ENCODE peak calls at places on chromosomes 12 and 14, in seven cellular contexts. B, P, Q, T, Y, V and G are unnamed samples.

GRCh38 chr14:104206281-104206904 is 68.0 kb downstream of the KIF26A start:
- DNase-seq in B (no peak), P (no peak), Q (no peak), T (no peak), Y (no peak), V (no peak), G (no peak)

GRCh38 chr12:50840809-50841487 is 1.8 kb upstream of the TMPRSS12 start:
- DNase-seq in B (no peak), P (no peak), Q (no peak), T (peak), Y (no peak), V (no peak), G (no peak)

GRCh38 chr14:25908707-25909106 is 689.1 kb downstream of the NOVA1 start:
- DNase-seq in B (no peak), P (no peak), Q (no peak), T (no peak), Y (no peak), V (no peak), G (no peak)

GRCh38 chr12:104641862-104642261 is 185.1 kb downstream of the CHST11 start:
- DNase-seq in B (peak), P (peak), Q (no peak), T (no peak), Y (no peak), V (no peak), G (peak)

GRCh38 chr12:116924558-116925453 is 14.1 kb downstream of the FBXW8 start:
- DNase-seq in B (peak), P (peak), Q (peak), T (peak), Y (peak), V (peak), G (no peak)

GRCh38 chr12:91326043-91327027 is 143.7 kb upstream of the DCN start:
- DNase-seq in B (no peak), P (peak), Q (peak), T (peak), Y (peak), V (peak), G (peak)

GRCh38 chr14:33799705-33800269 is 151.1 kb downstream of the EGLN3 start:
- DNase-seq in B (no peak), P (no peak), Q (no peak), T (no peak), Y (no peak), V (no peak), G (no peak)

GRCh38 chr14:71592361-71592760 is 339.9 kb upstream of the RGS6 start:
- DNase-seq in B (no peak), P (no peak), Q (no peak), T (no peak), Y (peak), V (no peak), G (no peak)

GRCh38 chr12:127125607-127126259 is 1141.2 kb upstream of the TMEM132C start:
- DNase-seq in B (peak), P (peak), Q (peak), T (peak), Y (peak), V (peak), G (no peak)

GRCh38 chr14:94707494-94707893 is 62.4 kb downstream of the GSC start:
- DNase-seq in B (no peak), P (no peak), Q (no peak), T (peak), Y (no peak), V (no peak), G (no peak)

GRCh38 chr12:129676411-129676810 is 227.4 kb downstream of the TMEM132D start:
- DNase-seq in B (no peak), P (no peak), Q (no peak), T (no peak), Y (no peak), V (no peak), G (no peak)

GRCh38 chr12:3364661-3365264 is 126.2 kb upstream of the PRMT8 start:
- DNase-seq in B (no peak), P (no peak), Q (no peak), T (no peak), Y (no peak), V (no peak), G (no peak)

GRCh38 chr14:95535226-95536021 is 574 bp downstream of the GLRX5 start:
- DNase-seq in B (peak), P (peak), Q (no peak), T (no peak), Y (no peak), V (no peak), G (peak)

GRCh38 chr12:19082365-19082911 is 47.1 kb upstream of the PLEKHA5 start:
- DNase-seq in B (no peak), P (peak), Q (no peak), T (no peak), Y (no peak), V (no peak), G (no peak)

GRCh38 chr14:55805250-55805649 is 225.2 kb downstream of the KTN1 start:
- DNase-seq in B (no peak), P (no peak), Q (no peak), T (no peak), Y (no peak), V (no peak), G (no peak)

GRCh38 chr14:33777651-33778050 is 173.2 kb downstream of the EGLN3 start:
- DNase-seq in B (no peak), P (no peak), Q (no peak), T (no peak), Y (no peak), V (no peak), G (no peak)

GRCh38 chr14:35159742-35160409 is 37.5 kb downstream of the PRORP start:
- DNase-seq in B (peak), P (peak), Q (peak), T (peak), Y (peak), V (peak), G (no peak)

GRCh38 chr12:132827763-132828703 is 636 bp downstream of the GOLGA3 start:
- DNase-seq in B (peak), P (peak), Q (peak), T (peak), Y (peak), V (peak), G (peak)

GRCh38 chr12:113136128-113136989 is 798 bp upstream of the RASAL1 start:
- DNase-seq in B (no peak), P (no peak), Q (no peak), T (peak), Y (no peak), V (no peak), G (no peak)

GRCh38 chr12:26339976-26340375 is 144.6 kb downstream of the SSPN start:
- DNase-seq in B (no peak), P (no peak), Q (no peak), T (no peak), Y (no peak), V (no peak), G (no peak)

GRCh38 chr12:118446247-118446646 is 69.9 kb downstream of the SUDS3 start:
- DNase-seq in B (no peak), P (no peak), Q (no peak), T (no peak), Y (no peak), V (no peak), G (no peak)

GRCh38 chr12:107361970-107362369 is 268.6 kb upstream of the CRY1 start:
- DNase-seq in B (no peak), P (no peak), Q (no peak), T (no peak), Y (no peak), V (no peak), G (no peak)

GRCh38 chr12:104602426-104602825 is 145.7 kb downstream of the CHST11 start:
- DNase-seq in B (no peak), P (no peak), Q (no peak), T (no peak), Y (no peak), V (no peak), G (no peak)

GRCh38 chr14:50210074-50210473 is 21.3 kb downstream of the SOS2 start:
- DNase-seq in B (no peak), P (no peak), Q (no peak), T (no peak), Y (no peak), V (no peak), G (no peak)

GRCh38 chr12:106064622-106065021 is 74.1 kb downstream of the NUAK1 start:
- DNase-seq in B (no peak), P (no peak), Q (no peak), T (no peak), Y (no peak), V (no peak), G (no peak)

GRCh38 chr14:51674294-51675002 is 22.7 kb downstream of the FRMD6 start:
- DNase-seq in B (no peak), P (no peak), Q (peak), T (no peak), Y (peak), V (peak), G (no peak)

GRCh38 chr12:14454098-14454907 is 88.8 kb downstream of the ATF7IP start:
- DNase-seq in B (peak), P (peak), Q (peak), T (peak), Y (peak), V (no peak), G (peak)

GRCh38 chr12:32603071-32603470 is 76.0 kb upstream of the DNM1L start:
- DNase-seq in B (no peak), P (no peak), Q (no peak), T (no peak), Y (no peak), V (no peak), G (no peak)

GRCh38 chr12:114664661-114665320 is 19.2 kb downstream of the TBX3 start:
- DNase-seq in B (no peak), P (no peak), Q (no peak), T (no peak), Y (no peak), V (no peak), G (no peak)

GRCh38 chr14:68937790-68938514 is 41.1 kb downstream of the ACTN1 start:
- DNase-seq in B (no peak), P (no peak), Q (peak), T (peak), Y (no peak), V (no peak), G (no peak)

GRCh38 chr14:61577506-61577931 is 117.8 kb upstream of the HIF1A start:
- DNase-seq in B (no peak), P (no peak), Q (no peak), T (no peak), Y (no peak), V (no peak), G (no peak)

GRCh38 chr12:74891276-74891675 is 318.4 kb downstream of the KCNC2 start:
- DNase-seq in B (no peak), P (no peak), Q (no peak), T (no peak), Y (no peak), V (no peak), G (no peak)

GRCh38 chr14:103118019-103118662 is 5.1 kb upstream of the TNFAIP2 start:
- DNase-seq in B (no peak), P (no peak), Q (no peak), T (no peak), Y (no peak), V (no peak), G (no peak)

GRCh38 chr12:125936502-125936901 is 871.3 kb downstream of the AACS start:
- DNase-seq in B (no peak), P (no peak), Q (no peak), T (no peak), Y (no peak), V (no peak), G (no peak)

GRCh38 chr14:92511472-92512247 is 1.9 kb upstream of the RIN3 start:
- DNase-seq in B (no peak), P (no peak), Q (peak), T (peak), Y (peak), V (peak), G (no peak)

DNA sequence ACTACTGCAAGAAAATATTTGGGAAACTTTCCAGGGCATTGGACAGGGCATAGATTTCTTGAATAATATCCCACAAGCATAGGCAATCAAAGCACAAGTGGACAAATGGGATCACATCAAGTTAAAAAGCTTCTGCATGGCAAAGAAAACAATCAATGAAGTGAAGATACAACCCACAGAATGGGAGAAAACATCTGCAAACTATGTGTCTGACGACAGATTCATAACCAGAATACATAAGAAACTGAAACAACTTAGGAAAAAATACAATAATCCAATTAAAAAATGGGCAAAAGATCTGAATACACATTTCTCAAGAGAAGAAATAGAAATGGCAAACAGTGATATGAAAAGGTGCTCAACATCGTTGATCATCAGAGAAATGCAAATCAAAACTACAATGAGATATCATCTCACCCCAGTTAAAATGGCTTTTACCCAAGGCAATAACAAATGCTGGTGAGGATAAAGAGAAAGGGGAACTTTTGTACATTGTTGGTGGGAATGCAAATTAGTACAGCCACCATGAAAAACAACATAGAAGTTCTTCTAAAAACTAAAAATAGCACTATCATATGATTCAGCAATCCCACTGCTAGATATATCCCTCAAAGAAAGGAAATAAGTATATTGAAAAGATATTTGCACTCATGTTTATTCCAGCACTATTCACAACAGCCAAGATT is 33.8 kb upstream of the ATP2B1 start:
- DNase-seq in B (no peak), P (no peak), Q (no peak), T (no peak), Y (no peak), V (no peak), G (no peak)
- TF ChIP-seq CTCF in B (no peak), P (no peak), Q (no peak), T (no peak), Y (no peak), V (no peak), G (no peak)

GRCh38 chr12:13024151-13024946 is 19.8 kb upstream of the FAM234B start:
- DNase-seq in B (no peak), P (no peak), Q (peak), T (peak), Y (no peak), V (no peak), G (no peak)
- TF ChIP-seq CTCF in B (no peak), P (no peak), Q (peak), T (peak), Y (no peak), V (peak), G (peak)

DNA sequence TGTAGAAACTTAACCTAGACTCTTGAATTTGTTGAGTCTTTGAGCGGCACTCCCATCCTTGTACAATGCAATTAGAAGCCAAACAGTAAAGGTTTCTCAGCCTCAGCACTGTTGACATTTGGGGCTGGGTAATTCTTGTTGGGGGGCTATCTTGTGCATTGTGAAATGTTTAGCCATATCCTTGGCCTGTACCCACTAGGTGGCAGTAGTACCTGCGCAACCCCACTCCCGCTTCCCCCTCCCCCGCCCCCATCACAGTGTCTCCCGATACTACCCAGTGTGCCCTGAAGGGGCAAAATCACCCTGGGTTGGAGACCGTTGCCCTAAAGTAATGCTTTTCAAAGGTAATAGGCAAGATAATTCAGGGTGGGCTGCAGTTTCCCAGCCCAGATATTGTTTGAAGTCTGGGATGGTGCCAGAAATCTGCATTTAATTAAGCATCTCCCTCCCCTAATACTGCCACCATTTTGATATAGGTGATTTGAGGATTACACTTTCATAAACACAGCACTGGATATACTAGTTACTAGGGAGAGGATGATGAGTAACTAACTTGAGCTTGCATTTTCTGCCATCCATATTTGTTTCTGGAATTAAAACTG is 1.8 kb downstream of the COX6A1 start:
- DNase-seq in B (peak), P (peak), Q (peak), T (peak), Y (peak), V (peak), G (peak)
- TF ChIP-seq CTCF in B (peak), P (peak), Q (peak), T (peak), Y (peak), V (peak), G (peak)

GRCh38 chr12:11092128-11092527 is at the start of gene TAS2R43:
- DNase-seq in B (no peak), P (no peak), Q (no peak), T (no peak), Y (no peak), V (no peak), G (no peak)
- TF ChIP-seq CTCF in B (no peak), P (no peak), Q (no peak), T (no peak), Y (no peak), V (no peak), G (no peak)

GRCh38 chr12:93244514-93245077 is 133.1 kb upstream of the NUDT4 start:
- DNase-seq in B (peak), P (peak), Q (no peak), T (no peak), Y (no peak), V (no peak), G (peak)

GRCh38 chr12:93243382-93243688 is 134.4 kb upstream of the NUDT4 start:
- DNase-seq in B (no peak), P (no peak), Q (no peak), T (no peak), Y (no peak), V (no peak), G (no peak)

GRCh38 chr12:93245543-93245942 is 132.2 kb upstream of the NUDT4 start:
- DNase-seq in B (peak), P (peak), Q (no peak), T (no peak), Y (no peak), V (no peak), G (peak)

GRCh38 chr12:93243689-93244513 is 133.8 kb upstream of the NUDT4 start:
- DNase-seq in B (peak), P (peak), Q (peak), T (peak), Y (peak), V (no peak), G (no peak)

DNA sequence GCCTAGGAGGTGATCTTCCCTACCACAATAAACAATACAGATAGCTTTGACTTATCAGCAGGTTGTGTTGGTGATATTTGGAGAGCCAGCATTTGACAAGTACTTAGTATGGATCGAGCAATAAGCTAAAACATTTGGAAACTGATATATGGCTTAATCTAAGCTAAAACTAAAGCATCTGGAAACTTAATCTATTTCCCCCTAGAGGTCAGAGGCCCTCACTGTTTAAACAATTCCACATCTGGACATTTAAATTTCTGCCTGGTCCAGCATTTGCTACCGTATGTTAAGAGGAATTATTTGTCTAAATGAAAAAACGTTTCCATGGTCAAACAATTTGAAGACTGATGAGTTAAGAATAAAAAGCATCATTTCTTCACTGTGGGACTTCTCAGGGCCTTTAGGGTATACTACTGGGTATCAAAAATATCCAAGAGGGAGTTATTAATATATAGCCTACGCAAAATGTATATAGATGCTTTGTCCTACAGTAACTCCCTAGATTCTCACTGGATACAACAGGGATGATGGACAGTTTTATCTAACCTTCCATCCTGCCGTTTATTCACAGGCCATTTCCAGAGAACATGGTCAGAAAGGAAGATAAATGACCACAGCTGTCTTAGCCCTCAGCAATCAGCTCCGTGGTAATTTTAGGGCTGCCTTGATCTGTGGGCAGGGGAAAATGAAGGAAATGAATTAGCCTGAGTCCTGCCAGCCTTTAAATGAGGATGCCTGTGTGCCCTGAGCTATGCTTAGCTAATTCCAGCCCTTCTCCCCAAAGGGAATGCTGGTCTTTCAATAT is 135.4 kb upstream of the NUDT4 start:
- DNase-seq in B (no peak), P (no peak), Q (no peak), T (no peak), Y (no peak), V (no peak), G (no peak)
- TF ChIP-seq CTCF in B (no peak), P (no peak), Q (no peak), T (no peak), Y (no peak), V (no peak), G (no peak)

GRCh38 chr14:59424707-59425106 is 40.5 kb downstream of the GPR135 start:
- DNase-seq in B (no peak), P (no peak), Q (no peak), T (no peak), Y (no peak), V (no peak), G (no peak)

GRCh38 chr14:59417301-59417700 is 47.9 kb downstream of the GPR135 start:
- DNase-seq in B (no peak), P (no peak), Q (no peak), T (no peak), Y (no peak), V (no peak), G (no peak)

GRCh38 chr14:59425322-59425945 is 39.7 kb downstream of the GPR135 start:
- DNase-seq in B (no peak), P (no peak), Q (no peak), T (no peak), Y (no peak), V (no peak), G (no peak)

GRCh38 chr14:59419383-59419782 is 45.8 kb downstream of the GPR135 start:
- DNase-seq in B (no peak), P (no peak), Q (no peak), T (no peak), Y (no peak), V (no peak), G (no peak)

DNA sequence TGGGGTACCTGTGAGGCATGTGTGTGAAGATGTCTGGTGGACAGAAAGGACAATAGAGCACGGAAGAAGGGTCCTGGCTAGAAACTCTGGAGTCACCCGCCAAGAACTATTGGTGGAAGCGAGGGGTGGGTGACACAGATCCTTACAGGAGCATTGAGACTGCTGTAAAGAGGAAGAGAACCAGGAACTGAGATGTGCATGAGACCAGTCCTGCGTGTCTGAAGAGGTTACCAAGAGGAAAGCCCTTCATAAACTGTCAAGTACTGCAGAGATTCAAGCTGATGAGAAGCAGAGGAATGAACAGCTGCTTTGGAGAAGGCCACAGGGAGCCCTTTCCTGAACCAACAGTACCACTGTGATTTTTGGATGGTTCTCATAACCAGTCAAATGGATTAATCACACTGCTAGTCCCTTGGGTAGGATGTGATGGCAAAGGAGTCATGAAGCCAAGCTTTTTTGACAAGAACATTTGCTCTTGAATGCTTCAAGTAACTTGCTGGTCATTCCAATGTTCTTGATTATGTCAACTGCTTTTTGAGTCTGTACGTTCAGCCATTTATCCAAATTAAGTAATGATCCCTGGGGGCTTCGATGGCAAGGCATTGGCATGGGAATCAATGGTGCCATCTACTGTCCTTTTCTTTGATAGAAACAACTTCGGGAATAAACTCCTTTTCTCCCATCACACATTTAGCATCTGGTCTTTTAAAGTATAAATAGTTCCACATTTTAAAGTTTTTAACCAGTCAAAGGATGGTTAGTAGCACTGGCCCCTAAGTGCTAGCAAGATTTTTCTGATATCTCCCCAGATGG is 42.9 kb downstream of the GPR135 start:
- DNase-seq in B (no peak), P (no peak), Q (no peak), T (no peak), Y (no peak), V (no peak), G (no peak)
- TF ChIP-seq CTCF in B (peak), P (peak), Q (peak), T (peak), Y (no peak), V (no peak), G (no peak)